ENCODE peak calls at places on chromosome 7, in nine cellular contexts. R is A172, H is mesenteric fat pad, Z is NCI-H1092, B is C1 segment of cervical spinal cord, D is D341Med, E is fibroblast of mammary gland, O is nephron progenitor cell, G is A549. A is an unnamed sample.
A peak's percentile ranks its signal among the peaks of the same experiment; 100 is the strongest.

GRCh38 chr7:27101906-27102577 is 441 bp downstream of the HOXA2 start:
- DNase-seq in R (no peak), H (no peak), Z (no peak), B (no peak), D (no peak), E (no peak), O (peak; percentile 71), G (no peak), A (no peak)

GRCh38 chr7:157996359-157997079 is 591.1 kb downstream of the PTPRN2 start:
- DNase-seq in R (no peak), H (no peak), Z (no peak), B (no peak), D (no peak), E (no peak), O (no peak), G (no peak), A (no peak)

GRCh38 chr7:2537981-2538851 is 17.1 kb downstream of the BRAT1 start:
- DNase-seq in R (no peak), H (no peak), Z (no peak), B (no peak), D (no peak), E (no peak), O (no peak), G (no peak), A (no peak)

GRCh38 chr7:22587322-22587721 is 87.3 kb upstream of the STEAP1B start:
- DNase-seq in R (no peak), H (no peak), Z (no peak), B (no peak), D (no peak), E (peak; percentile 67), O (no peak), G (no peak), A (no peak)

GRCh38 chr7:112790651-112790973 is 419 bp upstream of the TMEM168 start:
- DNase-seq in R (no peak), H (no peak), Z (no peak), B (no peak), D (no peak), E (no peak), O (no peak), G (no peak), A (no peak)

GRCh38 chr7:7148799-7149481 is 33.4 kb upstream of the C1GALT1 start:
- DNase-seq in R (no peak), H (no peak), Z (no peak), B (no peak), D (peak; percentile 17), E (no peak), O (no peak), G (no peak), A (no peak)

GRCh38 chr7:115060095-115060830 is 138.4 kb downstream of the MDFIC start:
- DNase-seq in R (no peak), H (no peak), Z (no peak), B (no peak), D (no peak), E (no peak), O (no peak), G (no peak), A (no peak)

GRCh38 chr7:31145339-31145738 is 93.2 kb downstream of the ADCYAP1R1 start:
- DNase-seq in R (no peak), H (no peak), Z (no peak), B (no peak), D (no peak), E (no peak), O (no peak), G (peak; percentile 23), A (no peak)

GRCh38 chr7:2452643-2453270 is 23.4 kb downstream of the GRIFIN start:
- DNase-seq in R (no peak), H (no peak), Z (no peak), B (no peak), D (no peak), E (no peak), O (no peak), G (no peak), A (no peak)

GRCh38 chr7:50822110-50822509 is 39.4 kb upstream of the GRB10 start:
- DNase-seq in R (no peak), H (no peak), Z (no peak), B (no peak), D (no peak), E (no peak), O (no peak), G (peak; percentile 41), A (no peak)

GRCh38 chr7:46003896-46004875 is 83.1 kb upstream of the IGFBP3 start:
- DNase-seq in R (peak; percentile 96), H (no peak), Z (no peak), B (no peak), D (no peak), E (peak; percentile 97), O (no peak), G (peak; percentile 50), A (peak; percentile 82)

GRCh38 chr7:16136896-16137295 is 284.4 kb downstream of the CRPPA start:
- DNase-seq in R (no peak), H (no peak), Z (no peak), B (no peak), D (no peak), E (peak; percentile 25), O (no peak), G (no peak), A (no peak)

GRCh38 chr7:86002858-86003257 is 640.9 kb upstream of the GRM3 start:
- DNase-seq in R (no peak), H (no peak), Z (no peak), B (no peak), D (no peak), E (no peak), O (no peak), G (no peak), A (no peak)

GRCh38 chr7:33485746-33486491 is 356.6 kb downstream of the BBS9 start:
- DNase-seq in R (no peak), H (no peak), Z (no peak), B (no peak), D (no peak), E (peak; percentile 75), O (no peak), G (no peak), A (no peak)

GRCh38 chr7:140519007-140519399 is 39.7 kb upstream of the MKRN1 start:
- DNase-seq in R (no peak), H (no peak), Z (no peak), B (no peak), D (no peak), E (no peak), O (no peak), G (no peak), A (no peak)

GRCh38 chr7:11716185-11716584 is 115.8 kb downstream of the THSD7A start:
- DNase-seq in R (peak; percentile 92), H (no peak), Z (no peak), B (no peak), D (no peak), E (peak; percentile 85), O (no peak), G (peak; percentile 63), A (peak; percentile 79)

GRCh38 chr7:90540406-90540805 is 55.7 kb upstream of the CDK14 start:
- DNase-seq in R (no peak), H (no peak), Z (no peak), B (no peak), D (no peak), E (no peak), O (no peak), G (no peak), A (no peak)

GRCh38 chr7:147096629-147097028 is 980.0 kb downstream of the CNTNAP2 start:
- DNase-seq in R (no peak), H (no peak), Z (no peak), B (no peak), D (no peak), E (no peak), O (no peak), G (no peak), A (no peak)

A was measured in kidney glomerular epithelial cell.